ENCODE peak calls at places on chromosomes 6 and 20, in four cellular contexts. V is Daoy, L is midbrain, G is HuH-7.5. O is an unnamed sample.

GRCh38 chr6:56297022-56297995 is 49.9 kb upstream of the COL21A1 start:
- DNase-seq in V (no peak), L (no peak), G (no peak), O (no peak)

GRCh38 chr20:50280851-50281655 is 90.4 kb downstream of the CEBPB start:
- DNase-seq in V (no peak), L (no peak), G (no peak), O (no peak)

GRCh38 chr6:3324262-3324942 is 65.7 kb downstream of the PSMG4 start:
- DNase-seq in V (peak; percentile 96), L (peak; percentile 71), G (no peak), O (peak; percentile 83)

GRCh38 chr20:1874534-1875168 is 20.6 kb upstream of the SIRPA start:
- DNase-seq in V (no peak), L (no peak), G (peak; percentile 65), O (no peak)

GRCh38 chr6:139354177-139354576 is 20.3 kb downstream of the CITED2 start:
- DNase-seq in V (no peak), L (no peak), G (no peak), O (no peak)

GRCh38 chr6:34912715-34913464 is 23.8 kb downstream of the ANKS1A start:
- DNase-seq in V (peak; percentile 86), L (no peak), G (no peak), O (no peak)

GRCh38 chr6:45650527-45651135 is 272.9 kb upstream of the SUPT3H start:
- DNase-seq in V (peak; percentile 96), L (no peak), G (no peak), O (peak; percentile 81)

GRCh38 chr6:41535766-41536165 is 10.4 kb upstream of the FOXP4 start:
- DNase-seq in V (no peak), L (no peak), G (no peak), O (no peak)

GRCh38 chr20:46739441-46740213 is 30.2 kb downstream of the SLC2A10 start:
- DNase-seq in V (no peak), L (no peak), G (no peak), O (no peak)

GRCh38 chr6:167517546-167517945 is 192.7 kb downstream of the TTLL2 start:
- DNase-seq in V (no peak), L (no peak), G (no peak), O (no peak)

GRCh38 chr6:7042056-7042653 is 65.6 kb upstream of the RREB1 start:
- DNase-seq in V (peak; percentile 34), L (no peak), G (no peak), O (no peak)

GRCh38 chr20:33821270-33821836 is 10.2 kb downstream of the CHMP4B start:
- DNase-seq in V (no peak), L (no peak), G (no peak), O (no peak)

O was measured in glomerular endothelial cell.